ENCODE peak calls at places on chromosomes 5 and 9, in ten cellular contexts. D is prostate gland, S is K562, W is Panc1, I is HCT116, K is transverse colon, Z is HL-60, F is GM23338, Y is esophagus muscularis mucosa, A is H1. G is an unnamed sample.

GRCh38 chr5:88665750-88666215 is 217.2 kb downstream of the MEF2C start:
- DNase-seq in I (no peak), Y (no peak), K (no peak), W (no peak), Z (no peak), S (no peak), A (no peak), D (no peak), F (peak; percentile 79), G (no peak)

GRCh38 chr9:134793281-134793680 is 87.3 kb upstream of the FCN2 start:
- DNase-seq in K (no peak), Y (no peak), I (no peak), F (no peak), S (no peak), A (no peak), D (no peak), W (no peak), Z (no peak), G (no peak)

GRCh38 chr9:108134501-108135128 is 645.0 kb upstream of the KLF4 start:
- DNase-seq in F (no peak), W (no peak), Y (no peak), I (no peak), S (no peak), A (no peak), Z (no peak), K (no peak), D (no peak), G (no peak)

GRCh38 chr9:8872802-8873201 is 1073.2 kb upstream of the DMAC1 start:
- DNase-seq in A (no peak), K (no peak), S (no peak), W (no peak), F (no peak), I (no peak), D (no peak), Z (no peak), Y (no peak), G (no peak)

GRCh38 chr5:109743041-109743531 is 53.4 kb downstream of the MAN2A1 start:
- DNase-seq in A (no peak), Z (no peak), F (no peak), S (peak; percentile 22), W (no peak), D (no peak), K (no peak), I (no peak), Y (no peak), G (no peak)

GRCh38 chr5:80198399-80198798 is 57.4 kb downstream of the SERINC5 start:
- DNase-seq in W (no peak), S (no peak), F (no peak), D (no peak), Z (no peak), Y (no peak), A (no peak), K (no peak), I (no peak), G (no peak)

GRCh38 chr5:176738851-176739250 is 71.5 kb upstream of the UNC5A start:
- DNase-seq in A (no peak), F (no peak), S (no peak), I (no peak), Z (no peak), Y (no peak), K (no peak), W (no peak), D (no peak), G (peak; percentile 22)

GRCh38 chr9:69326261-69326660 is 1.2 kb downstream of the ENTREP1 start:
- DNase-seq in D (peak; percentile 42), Z (no peak), W (no peak), F (peak; percentile 34), S (no peak), K (no peak), Y (no peak), I (no peak), A (no peak), G (peak; percentile 56)

GRCh38 chr9:5553211-5553610 is 42.9 kb downstream of the PDCD1LG2 start:
- DNase-seq in I (no peak), K (no peak), F (no peak), Z (no peak), Y (no peak), W (no peak), S (no peak), A (no peak), D (no peak), G (no peak)

GRCh38 chr9:137544176-137544755 is 5.9 kb downstream of the PNPLA7 start:
- DNase-seq in D (no peak), I (no peak), Y (no peak), K (no peak), S (no peak), W (no peak), A (no peak), F (no peak), Z (no peak), G (no peak)

GRCh38 chr9:128160603-128160987 is 530 bp downstream of the BBLN start:
- DNase-seq in F (peak; percentile 46), K (peak; percentile 28), I (no peak), S (peak; percentile 81), Z (peak; percentile 33), Y (no peak), A (no peak), W (no peak), D (no peak), G (no peak)

GRCh38 chr5:141543053-141543452 is 54.2 kb downstream of the PCDHGC5 start:
- DNase-seq in W (no peak), Y (no peak), S (no peak), I (no peak), D (no peak), A (no peak), K (no peak), F (no peak), Z (no peak), G (no peak)

GRCh38 chr9:117734523-117735314 is 30.5 kb downstream of the TLR4 start:
- DNase-seq in K (no peak), A (no peak), Y (no peak), I (no peak), D (no peak), F (no peak), Z (no peak), S (no peak), W (no peak), G (no peak)

GRCh38 chr5:75491621-75492020 is 19.8 kb downstream of the CERT1 start:
- DNase-seq in K (no peak), W (no peak), A (no peak), F (no peak), I (no peak), D (no peak), Z (no peak), S (no peak), Y (no peak), G (no peak)

GRCh38 chr9:124001445-124001799 is 10.1 kb upstream of the LHX2 start:
- DNase-seq in Z (no peak), D (no peak), K (no peak), A (no peak), I (no peak), F (no peak), S (no peak), W (no peak), Y (no peak), G (no peak)

DNA sequence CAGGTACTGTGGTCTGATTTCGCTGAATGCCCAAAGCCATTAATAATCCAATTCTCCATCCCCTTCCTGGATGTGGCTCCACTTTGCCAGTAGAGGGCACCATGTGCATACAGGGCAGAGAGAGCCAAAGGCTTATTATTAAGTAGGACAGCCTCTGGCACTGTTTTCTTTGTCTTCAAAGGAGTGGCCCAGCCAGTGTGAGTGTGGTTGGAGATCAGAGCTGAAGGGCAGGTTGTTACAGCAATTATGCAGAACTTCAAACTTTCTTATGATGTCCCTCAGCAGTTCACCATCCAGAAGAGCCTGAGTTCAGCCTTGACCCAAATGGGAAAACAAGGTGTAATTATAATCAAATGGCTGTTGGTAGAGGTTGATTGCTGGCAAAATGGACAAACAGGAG is 38.6 kb upstream of the CEMIP2 start:
- DNase-seq in K (peak; percentile 62), F (peak; percentile 91), A (peak; percentile 27), D (peak; percentile 63), W (peak; percentile 51), I (peak; percentile 73), Z (peak; percentile 80), Y (no peak), S (peak; percentile 39), G (no peak)
- TF ChIP-seq POLR2AphosphoS5 in K (no peak), F (no peak), A (no peak), D (peak; percentile 40), W (no peak), I (no peak), Z (no peak), Y (no peak), S (no peak), G (no peak)

DNA sequence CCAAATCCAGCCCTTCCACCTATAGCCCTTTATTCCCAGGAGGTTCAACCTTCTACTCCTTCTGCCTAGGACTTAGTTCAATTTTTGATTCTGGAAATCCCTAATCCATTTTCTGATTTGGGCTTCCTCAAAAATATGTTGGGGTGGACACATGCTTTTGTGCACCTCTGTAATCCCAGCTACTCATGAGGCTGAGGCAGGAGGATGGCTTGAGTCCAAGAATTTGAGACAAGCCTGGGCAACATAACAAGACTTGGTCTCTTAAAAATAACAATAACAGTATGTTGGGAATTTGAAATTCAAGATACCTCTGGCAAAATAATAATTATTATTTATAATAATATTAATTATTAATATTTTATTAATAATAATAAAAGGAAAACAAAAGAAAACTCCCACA is 188.7 kb upstream of the TLE4 start:
- DNase-seq in K (no peak), Z (no peak), I (no peak), F (no peak), D (no peak), A (no peak), W (no peak), Y (no peak), S (no peak), G (no peak)
- TF ChIP-seq CTCF in K (no peak), Z (no peak), I (no peak), F (no peak), D (no peak), A (no peak), W (no peak), Y (no peak), S (no peak), G (no peak)

GRCh38 chr9:29063031-29063430 is 1489.8 kb upstream of the C9orf72 start:
- DNase-seq in W (no peak), D (no peak), Z (no peak), Y (no peak), I (no peak), S (no peak), K (no peak), F (no peak), A (no peak), G (no peak)

DNA sequence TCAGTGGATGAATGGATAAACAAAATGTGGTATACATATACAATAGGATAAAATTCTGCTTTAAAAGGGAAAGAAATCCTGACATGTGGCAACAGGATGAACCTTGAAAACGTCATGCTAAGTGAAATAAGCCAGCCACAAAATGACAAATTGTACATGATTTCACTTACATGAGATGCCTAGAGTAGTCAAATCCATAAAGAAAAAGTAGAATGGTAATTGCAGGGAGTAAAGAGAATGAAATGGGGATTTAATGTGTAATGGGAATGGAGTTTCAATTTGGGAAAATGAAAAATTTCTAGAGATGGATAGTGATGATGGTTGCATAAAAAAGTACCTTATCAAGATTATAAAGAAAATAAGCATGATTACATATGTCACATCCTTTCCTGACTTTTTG is 1489.2 kb upstream of the C9orf72 start:
- DNase-seq in Z (no peak), I (no peak), S (no peak), A (no peak), F (no peak), K (no peak), W (no peak), D (no peak), Y (no peak), G (no peak)
- TF ChIP-seq POLR2AphosphoS5 in Z (no peak), I (no peak), S (no peak), A (no peak), F (no peak), K (no peak), W (no peak), D (no peak), Y (no peak), G (no peak)

GRCh38 chr5:140043508-140043872 is 391 bp upstream of the NRG2 start:
- DNase-seq in Y (no peak), W (peak; percentile 48), A (peak; percentile 27), F (peak; percentile 81), Z (no peak), D (no peak), S (peak; percentile 15), I (no peak), K (no peak), G (no peak)
- TF ChIP-seq CTCF in Y (no peak), W (peak; percentile 68), A (peak; percentile 42), F (no peak), Z (no peak), D (no peak), S (no peak), I (no peak), K (no peak), G (no peak)